ENCODE peak calls at places on chromosomes 11 and 22, in six cellular contexts. One of them, this sample, is unnamed.

GRCh38 chr11:1338201-1339065 is 29.0 kb upstream of the TOLLIP start:
- DNase-seq in OCI-LY7: no peak
- DNase-seq in foreskin fibroblast: no peak
- DNase-seq in astrocyte of the cerebellum: no peak
- DNase-seq in fibroblast of the aortic adventitia: no peak
- DNase-seq in stimulated activated CD4-positive, alpha-beta T cell treated with anti-CD3 and anti-CD28 coated beads, Interleukin-2, amount 100 ng/mL, for 48 hours: no peak
- DNase-seq in this sample: no peak

GRCh38 chr22:35921777-35922176 is 106.8 kb downstream of the RBFOX2 start:
- DNase-seq in stimulated activated CD4-positive, alpha-beta T cell treated with anti-CD3 and anti-CD28 coated beads, Interleukin-2, amount 100 ng/mL, for 48 hours: peak
- DNase-seq in foreskin fibroblast: peak
- DNase-seq in OCI-LY7: peak
- DNase-seq in fibroblast of the aortic adventitia: peak
- DNase-seq in astrocyte of the cerebellum: peak
- DNase-seq in this sample: peak

GRCh38 chr11:134981824-134982223 is 569.8 kb upstream of the B3GAT1 start:
- DNase-seq in stimulated activated CD4-positive, alpha-beta T cell treated with anti-CD3 and anti-CD28 coated beads, Interleukin-2, amount 100 ng/mL, for 48 hours: no peak
- DNase-seq in foreskin fibroblast: no peak
- DNase-seq in astrocyte of the cerebellum: no peak
- DNase-seq in OCI-LY7: no peak
- DNase-seq in fibroblast of the aortic adventitia: no peak
- DNase-seq in this sample: no peak

GRCh38 chr11:87296627-87297026 is 258.9 kb downstream of the TMEM135 start:
- DNase-seq in astrocyte of the cerebellum: no peak
- DNase-seq in stimulated activated CD4-positive, alpha-beta T cell treated with anti-CD3 and anti-CD28 coated beads, Interleukin-2, amount 100 ng/mL, for 48 hours: no peak
- DNase-seq in fibroblast of the aortic adventitia: no peak
- DNase-seq in foreskin fibroblast: no peak
- DNase-seq in OCI-LY7: no peak
- DNase-seq in this sample: no peak

GRCh38 chr11:130592056-130592455 is 143.6 kb downstream of the ADAMTS15 start:
- DNase-seq in OCI-LY7: no peak
- DNase-seq in astrocyte of the cerebellum: peak
- DNase-seq in stimulated activated CD4-positive, alpha-beta T cell treated with anti-CD3 and anti-CD28 coated beads, Interleukin-2, amount 100 ng/mL, for 48 hours: no peak
- DNase-seq in fibroblast of the aortic adventitia: peak
- DNase-seq in foreskin fibroblast: no peak
- DNase-seq in this sample: no peak

GRCh38 chr11:128472128-128473110 is 114.9 kb downstream of the ETS1 start:
- DNase-seq in OCI-LY7: peak
- DNase-seq in foreskin fibroblast: peak
- DNase-seq in astrocyte of the cerebellum: no peak
- DNase-seq in fibroblast of the aortic adventitia: peak
- DNase-seq in stimulated activated CD4-positive, alpha-beta T cell treated with anti-CD3 and anti-CD28 coated beads, Interleukin-2, amount 100 ng/mL, for 48 hours: no peak
- DNase-seq in this sample: no peak

GRCh38 chr22:19291218-19291579 is 320 bp downstream of the CLTCL1 start:
- DNase-seq in stimulated activated CD4-positive, alpha-beta T cell treated with anti-CD3 and anti-CD28 coated beads, Interleukin-2, amount 100 ng/mL, for 48 hours: peak
- DNase-seq in foreskin fibroblast: no peak
- DNase-seq in fibroblast of the aortic adventitia: no peak
- DNase-seq in OCI-LY7: no peak
- DNase-seq in astrocyte of the cerebellum: no peak
- DNase-seq in this sample: no peak

GRCh38 chr11:1205121-1205986 is 17.5 kb upstream of the MUC5B start:
- DNase-seq in fibroblast of the aortic adventitia: no peak
- DNase-seq in foreskin fibroblast: no peak
- DNase-seq in stimulated activated CD4-positive, alpha-beta T cell treated with anti-CD3 and anti-CD28 coated beads, Interleukin-2, amount 100 ng/mL, for 48 hours: no peak
- DNase-seq in OCI-LY7: no peak
- DNase-seq in astrocyte of the cerebellum: no peak
- DNase-seq in this sample: no peak

GRCh38 chr11:86865436-86865835 is 65.1 kb downstream of the PRSS23 start:
- DNase-seq in astrocyte of the cerebellum: no peak
- DNase-seq in stimulated activated CD4-positive, alpha-beta T cell treated with anti-CD3 and anti-CD28 coated beads, Interleukin-2, amount 100 ng/mL, for 48 hours: no peak
- DNase-seq in foreskin fibroblast: no peak
- DNase-seq in OCI-LY7: no peak
- DNase-seq in fibroblast of the aortic adventitia: no peak
- DNase-seq in this sample: no peak

GRCh38 chr11:104001474-104001873 is 35.0 kb upstream of the DDI1 start:
- DNase-seq in foreskin fibroblast: peak
- DNase-seq in astrocyte of the cerebellum: peak
- DNase-seq in OCI-LY7: no peak
- DNase-seq in stimulated activated CD4-positive, alpha-beta T cell treated with anti-CD3 and anti-CD28 coated beads, Interleukin-2, amount 100 ng/mL, for 48 hours: no peak
- DNase-seq in fibroblast of the aortic adventitia: peak
- DNase-seq in this sample: no peak

GRCh38 chr22:29831958-29832357 is 6.1 kb downstream of the ASCC2 start:
- DNase-seq in fibroblast of the aortic adventitia: no peak
- DNase-seq in OCI-LY7: no peak
- DNase-seq in astrocyte of the cerebellum: no peak
- DNase-seq in foreskin fibroblast: no peak
- DNase-seq in stimulated activated CD4-positive, alpha-beta T cell treated with anti-CD3 and anti-CD28 coated beads, Interleukin-2, amount 100 ng/mL, for 48 hours: no peak
- DNase-seq in this sample: no peak

GRCh38 chr11:70727899-70728620 is 329.7 kb downstream of the CTTN start:
- DNase-seq in stimulated activated CD4-positive, alpha-beta T cell treated with anti-CD3 and anti-CD28 coated beads, Interleukin-2, amount 100 ng/mL, for 48 hours: no peak
- DNase-seq in astrocyte of the cerebellum: no peak
- DNase-seq in fibroblast of the aortic adventitia: no peak
- DNase-seq in OCI-LY7: no peak
- DNase-seq in foreskin fibroblast: no peak
- DNase-seq in this sample: no peak

GRCh38 chr22:36425977-36426523 is 38.3 kb upstream of the MYH9 start:
- DNase-seq in stimulated activated CD4-positive, alpha-beta T cell treated with anti-CD3 and anti-CD28 coated beads, Interleukin-2, amount 100 ng/mL, for 48 hours: no peak
- DNase-seq in astrocyte of the cerebellum: no peak
- DNase-seq in foreskin fibroblast: no peak
- DNase-seq in OCI-LY7: no peak
- DNase-seq in fibroblast of the aortic adventitia: no peak
- DNase-seq in this sample: no peak

GRCh38 chr22:22244337-22245250 is at the start of gene VPREB1:
- DNase-seq in fibroblast of the aortic adventitia: no peak
- DNase-seq in OCI-LY7: peak
- DNase-seq in astrocyte of the cerebellum: no peak
- DNase-seq in foreskin fibroblast: no peak
- DNase-seq in stimulated activated CD4-positive, alpha-beta T cell treated with anti-CD3 and anti-CD28 coated beads, Interleukin-2, amount 100 ng/mL, for 48 hours: no peak
- DNase-seq in this sample: no peak

GRCh38 chr11:9020881-9021280 is 17.1 kb upstream of the NRIP3 start:
- DNase-seq in fibroblast of the aortic adventitia: peak
- DNase-seq in OCI-LY7: no peak
- DNase-seq in astrocyte of the cerebellum: no peak
- DNase-seq in stimulated activated CD4-positive, alpha-beta T cell treated with anti-CD3 and anti-CD28 coated beads, Interleukin-2, amount 100 ng/mL, for 48 hours: no peak
- DNase-seq in foreskin fibroblast: no peak
- DNase-seq in this sample: no peak

GRCh38 chr22:32607086-32607485 is 132.5 kb downstream of the FBXO7 start:
- DNase-seq in astrocyte of the cerebellum: no peak
- DNase-seq in OCI-LY7: no peak
- DNase-seq in fibroblast of the aortic adventitia: no peak
- DNase-seq in stimulated activated CD4-positive, alpha-beta T cell treated with anti-CD3 and anti-CD28 coated beads, Interleukin-2, amount 100 ng/mL, for 48 hours: no peak
- DNase-seq in foreskin fibroblast: no peak
- DNase-seq in this sample: no peak

GRCh38 chr11:2518983-2519340 is 74.2 kb downstream of the KCNQ1 start:
- DNase-seq in foreskin fibroblast: no peak
- DNase-seq in stimulated activated CD4-positive, alpha-beta T cell treated with anti-CD3 and anti-CD28 coated beads, Interleukin-2, amount 100 ng/mL, for 48 hours: no peak
- DNase-seq in OCI-LY7: no peak
- DNase-seq in fibroblast of the aortic adventitia: no peak
- DNase-seq in astrocyte of the cerebellum: no peak
- DNase-seq in this sample: no peak